ENCODE peak calls at places on chromosomes 6 and 20, in nine cellular contexts. One of them, this sample, is unnamed. For H3K36me3, the result is how much of the 10 kb centered on the place peaks cover.

GRCh38 chr6:158909938-158910337 is 90.1 kb downstream of the RSPH3 start:
- DNase-seq in mucosa of descending colon: no peak
- DNase-seq in heart right ventricle: no peak
- DNase-seq in endothelial cell of umbilical vein: no peak
- DNase-seq in hepatocyte: no peak
- DNase-seq in esophagus squamous epithelium: no peak
- DNase-seq in brain microvascular endothelial cell: no peak
- DNase-seq in cardiac muscle cell: peak
- DNase-seq in lower lobe of right lung: no peak
- DNase-seq in this sample: peak

GRCh38 chr6:27582928-27583725 is 110.2 kb upstream of the ZNF184 start:
- DNase-seq in mucosa of descending colon: no peak
- DNase-seq in heart right ventricle: no peak
- DNase-seq in endothelial cell of umbilical vein: peak
- DNase-seq in hepatocyte: peak
- DNase-seq in esophagus squamous epithelium: no peak
- DNase-seq in brain microvascular endothelial cell: peak
- DNase-seq in cardiac muscle cell: peak
- DNase-seq in lower lobe of right lung: no peak
- DNase-seq in this sample: peak

GRCh38 chr6:158789115-158789917 is 29.9 kb downstream of the EZR start:
- DNase-seq in mucosa of descending colon: no peak
- DNase-seq in heart right ventricle: no peak
- DNase-seq in endothelial cell of umbilical vein: no peak
- DNase-seq in hepatocyte: no peak
- DNase-seq in esophagus squamous epithelium: no peak
- DNase-seq in brain microvascular endothelial cell: no peak
- DNase-seq in cardiac muscle cell: no peak
- DNase-seq in lower lobe of right lung: no peak
- DNase-seq in this sample: no peak

GRCh38 chr6:16793828-16794412 is 32.7 kb upstream of the ATXN1 start:
- DNase-seq in mucosa of descending colon: no peak
- DNase-seq in heart right ventricle: no peak
- DNase-seq in endothelial cell of umbilical vein: no peak
- DNase-seq in hepatocyte: no peak
- DNase-seq in esophagus squamous epithelium: no peak
- DNase-seq in brain microvascular endothelial cell: no peak
- DNase-seq in cardiac muscle cell: no peak
- DNase-seq in lower lobe of right lung: no peak
- DNase-seq in this sample: no peak

GRCh38 chr6:37689356-37689755 is 8.3 kb downstream of the MDGA1 start:
- DNase-seq in mucosa of descending colon: no peak
- DNase-seq in heart right ventricle: no peak
- DNase-seq in endothelial cell of umbilical vein: no peak
- DNase-seq in hepatocyte: no peak
- DNase-seq in esophagus squamous epithelium: no peak
- DNase-seq in brain microvascular endothelial cell: no peak
- DNase-seq in cardiac muscle cell: no peak
- DNase-seq in lower lobe of right lung: no peak
- DNase-seq in this sample: no peak

GRCh38 chr20:35120012-35120701 is 27.0 kb downstream of the EDEM2 start:
- DNase-seq in mucosa of descending colon: no peak
- DNase-seq in heart right ventricle: no peak
- DNase-seq in endothelial cell of umbilical vein: peak
- DNase-seq in hepatocyte: no peak
- DNase-seq in esophagus squamous epithelium: no peak
- DNase-seq in brain microvascular endothelial cell: peak
- DNase-seq in cardiac muscle cell: no peak
- DNase-seq in lower lobe of right lung: peak
- DNase-seq in this sample: peak

GRCh38 chr6:137488736-137489409 is 5.3 kb downstream of the OLIG3 start:
- DNase-seq in mucosa of descending colon: no peak
- DNase-seq in heart right ventricle: no peak
- DNase-seq in endothelial cell of umbilical vein: no peak
- DNase-seq in hepatocyte: no peak
- DNase-seq in esophagus squamous epithelium: no peak
- DNase-seq in brain microvascular endothelial cell: no peak
- DNase-seq in cardiac muscle cell: no peak
- DNase-seq in lower lobe of right lung: peak
- DNase-seq in this sample: no peak

GRCh38 chr6:53979468-53980067 is 131.7 kb upstream of the MLIP start:
- DNase-seq in mucosa of descending colon: no peak
- DNase-seq in heart right ventricle: no peak
- DNase-seq in endothelial cell of umbilical vein: peak
- DNase-seq in hepatocyte: peak
- DNase-seq in esophagus squamous epithelium: no peak
- DNase-seq in brain microvascular endothelial cell: peak
- DNase-seq in cardiac muscle cell: peak
- DNase-seq in lower lobe of right lung: no peak
- DNase-seq in this sample: peak

GRCh38 chr6:125953502-125953875 is 3.1 kb upstream of the HINT3 start:
- DNase-seq in mucosa of descending colon: peak
- DNase-seq in heart right ventricle: no peak
- DNase-seq in endothelial cell of umbilical vein: no peak
- DNase-seq in hepatocyte: peak
- DNase-seq in esophagus squamous epithelium: no peak
- DNase-seq in brain microvascular endothelial cell: no peak
- DNase-seq in cardiac muscle cell: no peak
- DNase-seq in lower lobe of right lung: peak
- DNase-seq in this sample: no peak

GRCh38 chr6:143397229-143398222 is 53.0 kb downstream of the ADAT2 start:
- DNase-seq in mucosa of descending colon: peak
- DNase-seq in heart right ventricle: peak
- DNase-seq in endothelial cell of umbilical vein: peak
- DNase-seq in hepatocyte: peak
- DNase-seq in esophagus squamous epithelium: no peak
- DNase-seq in brain microvascular endothelial cell: peak
- DNase-seq in cardiac muscle cell: peak
- DNase-seq in lower lobe of right lung: peak
- DNase-seq in this sample: peak

GRCh38 chr20:8854566-8854965 is 214.3 kb upstream of the PLCB4 start:
- DNase-seq in mucosa of descending colon: no peak
- DNase-seq in heart right ventricle: peak
- DNase-seq in endothelial cell of umbilical vein: peak
- DNase-seq in hepatocyte: no peak
- DNase-seq in esophagus squamous epithelium: no peak
- DNase-seq in brain microvascular endothelial cell: peak
- DNase-seq in cardiac muscle cell: peak
- DNase-seq in lower lobe of right lung: peak
- DNase-seq in this sample: no peak

GRCh38 chr6:99132026-99132425 is 184.3 kb upstream of the FBXL4 start:
- DNase-seq in mucosa of descending colon: no peak
- DNase-seq in heart right ventricle: no peak
- DNase-seq in endothelial cell of umbilical vein: no peak
- DNase-seq in hepatocyte: no peak
- DNase-seq in esophagus squamous epithelium: no peak
- DNase-seq in brain microvascular endothelial cell: no peak
- DNase-seq in cardiac muscle cell: no peak
- DNase-seq in lower lobe of right lung: no peak
- DNase-seq in this sample: no peak

GRCh38 chr6:99130897-99131873 is 183.4 kb upstream of the FBXL4 start:
- DNase-seq in mucosa of descending colon: no peak
- DNase-seq in heart right ventricle: no peak
- DNase-seq in endothelial cell of umbilical vein: no peak
- DNase-seq in hepatocyte: no peak
- DNase-seq in esophagus squamous epithelium: no peak
- DNase-seq in brain microvascular endothelial cell: no peak
- DNase-seq in cardiac muscle cell: peak
- DNase-seq in lower lobe of right lung: no peak
- DNase-seq in this sample: no peak

GRCh38 chr6:99129835-99130234 is 182.1 kb upstream of the FBXL4 start:
- DNase-seq in mucosa of descending colon: no peak
- DNase-seq in heart right ventricle: no peak
- DNase-seq in endothelial cell of umbilical vein: no peak
- DNase-seq in hepatocyte: no peak
- DNase-seq in esophagus squamous epithelium: no peak
- DNase-seq in brain microvascular endothelial cell: no peak
- DNase-seq in cardiac muscle cell: no peak
- DNase-seq in lower lobe of right lung: no peak
- DNase-seq in this sample: no peak
- TF ChIP-seq CTCF in mucosa of descending colon: no peak
- TF ChIP-seq CTCF in heart right ventricle: no peak
- TF ChIP-seq CTCF in endothelial cell of umbilical vein: no peak
- TF ChIP-seq CTCF in hepatocyte: no peak
- TF ChIP-seq CTCF in esophagus squamous epithelium: no peak
- TF ChIP-seq CTCF in brain microvascular endothelial cell: no peak
- TF ChIP-seq CTCF in cardiac muscle cell: no peak
- TF ChIP-seq CTCF in lower lobe of right lung: no peak
- TF ChIP-seq CTCF in this sample: no peak

GRCh38 chr20:62917720-62918119 is 8.6 kb downstream of the DIDO1 start:
- DNase-seq in mucosa of descending colon: no peak
- DNase-seq in heart right ventricle: no peak
- DNase-seq in endothelial cell of umbilical vein: no peak
- DNase-seq in hepatocyte: no peak
- DNase-seq in esophagus squamous epithelium: no peak
- DNase-seq in brain microvascular endothelial cell: no peak
- DNase-seq in cardiac muscle cell: no peak
- DNase-seq in lower lobe of right lung: no peak
- DNase-seq in this sample: no peak

GRCh38 chr20:62914436-62914835 is 11.9 kb downstream of the DIDO1 start:
- DNase-seq in mucosa of descending colon: no peak
- DNase-seq in heart right ventricle: no peak
- DNase-seq in endothelial cell of umbilical vein: no peak
- DNase-seq in hepatocyte: no peak
- DNase-seq in esophagus squamous epithelium: no peak
- DNase-seq in brain microvascular endothelial cell: no peak
- DNase-seq in cardiac muscle cell: no peak
- DNase-seq in lower lobe of right lung: peak
- DNase-seq in this sample: no peak

GRCh38 chr20:62916703-62917476 is 9.4 kb downstream of the DIDO1 start:
- DNase-seq in mucosa of descending colon: no peak
- DNase-seq in heart right ventricle: no peak
- DNase-seq in endothelial cell of umbilical vein: no peak
- DNase-seq in hepatocyte: no peak
- DNase-seq in esophagus squamous epithelium: no peak
- DNase-seq in brain microvascular endothelial cell: no peak
- DNase-seq in cardiac muscle cell: no peak
- DNase-seq in lower lobe of right lung: peak
- DNase-seq in this sample: no peak

GRCh38 chr20:62913043-62913630 is 13.2 kb downstream of the DIDO1 start:
- DNase-seq in mucosa of descending colon: no peak
- DNase-seq in heart right ventricle: no peak
- DNase-seq in endothelial cell of umbilical vein: no peak
- DNase-seq in hepatocyte: no peak
- DNase-seq in esophagus squamous epithelium: no peak
- DNase-seq in brain microvascular endothelial cell: no peak
- DNase-seq in cardiac muscle cell: no peak
- DNase-seq in lower lobe of right lung: peak
- DNase-seq in this sample: no peak

GRCh38 chr20:62914970-62915457 is 11.3 kb downstream of the DIDO1 start:
- DNase-seq in mucosa of descending colon: no peak
- DNase-seq in heart right ventricle: peak
- DNase-seq in endothelial cell of umbilical vein: peak
- DNase-seq in hepatocyte: no peak
- DNase-seq in esophagus squamous epithelium: no peak
- DNase-seq in brain microvascular endothelial cell: peak
- DNase-seq in cardiac muscle cell: peak
- DNase-seq in lower lobe of right lung: peak
- DNase-seq in this sample: no peak
- H3K4me3 ChIP-seq in mucosa of descending colon: no peak
- H3K4me3 ChIP-seq in heart right ventricle: no peak
- H3K4me3 ChIP-seq in endothelial cell of umbilical vein: no peak
- H3K4me3 ChIP-seq in hepatocyte: no peak
- H3K4me3 ChIP-seq in esophagus squamous epithelium: no peak
- H3K4me3 ChIP-seq in brain microvascular endothelial cell: no peak
- H3K4me3 ChIP-seq in cardiac muscle cell: no peak
- H3K4me3 ChIP-seq in lower lobe of right lung: no peak
- H3K4me3 ChIP-seq in this sample: no peak

DNA sequence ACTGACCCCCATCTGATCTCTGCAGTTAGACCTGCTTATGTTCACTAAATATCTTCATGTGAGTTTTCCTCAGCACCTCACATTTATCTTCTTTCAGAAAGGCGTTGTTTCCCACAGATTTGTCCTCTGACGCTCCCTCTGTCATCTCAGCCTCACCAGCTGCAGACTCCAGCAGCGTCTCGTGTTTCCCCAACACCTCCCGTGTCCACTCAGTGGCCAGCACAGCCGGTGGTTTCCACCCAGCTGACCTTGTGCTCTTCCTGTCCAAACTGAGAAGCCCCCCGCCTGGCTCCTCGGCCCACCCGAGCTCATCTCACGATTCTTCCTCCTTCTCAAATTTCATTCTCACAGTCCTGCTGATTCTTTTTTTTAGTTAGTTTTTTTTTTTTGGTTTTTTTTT is 12.5 kb downstream of the ERMARD start:
- DNase-seq in mucosa of descending colon: no peak
- DNase-seq in heart right ventricle: no peak
- DNase-seq in endothelial cell of umbilical vein: no peak
- DNase-seq in hepatocyte: no peak
- DNase-seq in esophagus squamous epithelium: no peak
- DNase-seq in brain microvascular endothelial cell: no peak
- DNase-seq in cardiac muscle cell: no peak
- DNase-seq in lower lobe of right lung: no peak
- DNase-seq in this sample: no peak
- H3K36me3 ChIP-seq in mucosa of descending colon: under half
- H3K36me3 ChIP-seq in heart right ventricle: half or more
- H3K36me3 ChIP-seq in endothelial cell of umbilical vein: under half
- H3K36me3 ChIP-seq in hepatocyte: under half
- H3K36me3 ChIP-seq in esophagus squamous epithelium: under half
- H3K36me3 ChIP-seq in brain microvascular endothelial cell: under half
- H3K36me3 ChIP-seq in cardiac muscle cell: under half
- H3K36me3 ChIP-seq in lower lobe of right lung: half or more
- H3K36me3 ChIP-seq in this sample: under half

GRCh38 chr20:57270204-57270937 is 3.9 kb upstream of the BMP7 start:
- DNase-seq in mucosa of descending colon: no peak
- DNase-seq in heart right ventricle: no peak
- DNase-seq in endothelial cell of umbilical vein: no peak
- DNase-seq in hepatocyte: no peak
- DNase-seq in esophagus squamous epithelium: no peak
- DNase-seq in brain microvascular endothelial cell: no peak
- DNase-seq in cardiac muscle cell: no peak
- DNase-seq in lower lobe of right lung: no peak
- DNase-seq in this sample: no peak
- TF ChIP-seq CTCF in mucosa of descending colon: no peak
- TF ChIP-seq CTCF in heart right ventricle: no peak
- TF ChIP-seq CTCF in endothelial cell of umbilical vein: no peak
- TF ChIP-seq CTCF in hepatocyte: no peak
- TF ChIP-seq CTCF in esophagus squamous epithelium: no peak
- TF ChIP-seq CTCF in brain microvascular endothelial cell: no peak
- TF ChIP-seq CTCF in cardiac muscle cell: no peak
- TF ChIP-seq CTCF in lower lobe of right lung: no peak
- TF ChIP-seq CTCF in this sample: no peak